ENCODE peak calls at places on chromosome 4, in six cellular contexts. E is cardiac muscle cell; Z is hepatocyte; U is NT2/D1; J is CD8-positive, alpha-beta memory T cell; S is effector memory CD4-positive, alpha-beta T cell. K is an unnamed sample.
A peak's percentile ranks its signal among the peaks of the same experiment; 100 is the strongest.

GRCh38 chr4:25925486-25926201 is 11.6 kb downstream of the SMIM20 start:
- DNase-seq in E (peak; percentile 59), Z (peak; percentile 58), U (no peak), J (no peak), S (no peak), K (no peak)

GRCh38 chr4:121107507-121107906 is 35.2 kb upstream of the NDNF start:
- DNase-seq in E (no peak), Z (no peak), U (no peak), J (no peak), S (no peak), K (no peak)

GRCh38 chr4:183495182-183495581 is 9.7 kb upstream of the ING2 start:
- DNase-seq in E (no peak), Z (no peak), U (no peak), J (no peak), S (no peak), K (no peak)

GRCh38 chr4:115969756-115970155 is 856.3 kb upstream of the NDST4 start:
- DNase-seq in E (no peak), Z (no peak), U (no peak), J (no peak), S (no peak), K (no peak)

GRCh38 chr4:121057466-121057911 is 14.8 kb downstream of the NDNF start:
- DNase-seq in E (no peak), Z (no peak), U (no peak), J (no peak), S (no peak), K (no peak)

GRCh38 chr4:176953021-176953420 is 160.3 kb upstream of the VEGFC start:
- DNase-seq in E (no peak), Z (no peak), U (no peak), J (no peak), S (no peak), K (no peak)

GRCh38 chr4:20773144-20773997 is 73.1 kb downstream of the PACRGL start:
- DNase-seq in E (peak; percentile 79), Z (peak; percentile 87), U (peak; percentile 77), J (no peak), S (no peak), K (no peak)

GRCh38 chr4:27357283-27357682 is 496.6 kb downstream of the STIM2 start:
- DNase-seq in E (peak; percentile 9), Z (peak; percentile 13), U (no peak), J (no peak), S (no peak), K (no peak)

GRCh38 chr4:78787392-78788004 is 11.3 kb downstream of the BMP2K start:
- DNase-seq in E (no peak), Z (no peak), U (no peak), J (no peak), S (no peak), K (no peak)

GRCh38 chr4:112236040-112236439 is 4.5 kb downstream of the AP1AR start:
- DNase-seq in E (no peak), Z (no peak), U (no peak), J (no peak), S (no peak), K (no peak)

GRCh38 chr4:128866691-128867090 is 57.2 kb downstream of the JADE1 start:
- DNase-seq in E (no peak), Z (no peak), U (no peak), J (no peak), S (no peak), K (no peak)

GRCh38 chr4:79913581-79913980 is 159.4 kb downstream of the ANTXR2 start:
- DNase-seq in E (peak; percentile 56), Z (no peak), U (no peak), J (no peak), S (no peak), K (no peak)

GRCh38 chr4:101527186-101527585 is 179.9 kb upstream of the PPP3CA start:
- DNase-seq in E (no peak), Z (no peak), U (no peak), J (peak; percentile 35), S (peak; percentile 41), K (peak; percentile 14)

GRCh38 chr4:91220315-91220714 is 1083.5 kb upstream of the GRID2 start:
- DNase-seq in E (no peak), Z (no peak), U (no peak), J (no peak), S (no peak), K (no peak)

GRCh38 chr4:256492-256891 is 48.8 kb downstream of the ZNF732 start:
- DNase-seq in E (no peak), Z (no peak), U (no peak), J (no peak), S (no peak), K (no peak)
- H3K9me3 ChIP-seq in E (peaks cover 20% of the 10 kb centered on the region), Z (peaks cover 32% of the 10 kb centered on the region), U (peaks cover 90% of the 10 kb centered on the region), J (peaks cover 34% of the 10 kb centered on the region), S (peaks cover 26% of the 10 kb centered on the region), K (peaks cover 22% of the 10 kb centered on the region)

GRCh38 chr4:190018201-190018920 is 8.7 kb downstream of the FRG2 start:
- DNase-seq in E (no peak), Z (no peak), U (no peak), J (no peak), S (no peak), K (no peak)

GRCh38 chr4:190016369-190017289 is 10.4 kb downstream of the FRG2 start:
- DNase-seq in E (no peak), Z (no peak), U (no peak), J (no peak), S (no peak), K (no peak)

GRCh38 chr4:190014771-190015537 is 12.1 kb downstream of the FRG2 start:
- DNase-seq in E (peak; percentile 47), Z (peak; percentile 44), U (no peak), J (no peak), S (no peak), K (no peak)

GRCh38 chr4:190017357-190018200 is 9.5 kb downstream of the FRG2 start:
- DNase-seq in E (no peak), Z (peak; percentile 7), U (no peak), J (no peak), S (no peak), K (no peak)

GRCh38 chr4:190015538-190016368 is 11.3 kb downstream of the FRG2 start:
- DNase-seq in E (no peak), Z (no peak), U (no peak), J (no peak), S (no peak), K (no peak)
- H3K9me3 ChIP-seq in E (no peaks in the 10 kb centered on the region), Z (no peaks in the 10 kb centered on the region), U (no peaks in the 10 kb centered on the region), J (no peaks in the 10 kb centered on the region), S (no peaks in the 10 kb centered on the region), K (no peaks in the 10 kb centered on the region)

GRCh38 chr4:304987-305680 is at the start of gene ZNF732:
- DNase-seq in E (peak; percentile 87), Z (no peak), U (peak; percentile 91), J (no peak), S (no peak), K (no peak)
- H3K9me3 ChIP-seq in E (no peaks in the 10 kb centered on the region), Z (no peaks in the 10 kb centered on the region), U (peaks cover 18% of the 10 kb centered on the region), J (no peaks in the 10 kb centered on the region), S (peaks cover 5% of the 10 kb centered on the region), K (no peaks in the 10 kb centered on the region)

DNA sequence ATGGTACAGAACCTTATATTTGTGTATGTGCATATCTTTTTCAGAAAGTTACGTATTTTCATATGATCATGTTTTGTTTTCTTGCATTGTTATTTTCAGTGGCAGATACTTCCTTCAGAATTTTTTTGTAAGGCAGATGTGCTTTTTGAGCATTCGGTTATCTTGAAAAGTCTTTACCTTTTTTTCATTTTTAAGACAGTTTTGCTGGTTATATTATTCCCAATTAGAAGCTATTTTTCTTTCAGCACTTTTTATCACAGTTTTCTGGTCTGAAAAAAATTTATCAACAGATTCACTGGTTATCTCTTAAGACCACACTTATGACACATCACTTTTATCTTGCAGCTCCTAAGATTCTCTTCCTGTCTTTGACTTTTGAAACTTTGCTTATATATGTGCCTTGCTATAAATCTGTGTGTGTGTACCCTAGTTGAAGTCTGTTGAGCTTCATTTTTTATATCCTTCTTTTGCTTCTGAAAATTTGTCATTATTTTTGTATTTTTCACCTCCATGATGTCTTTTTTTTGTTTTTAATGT is 53.1 kb downstream of the ZNF732 start:
- DNase-seq in E (no peak), Z (no peak), U (no peak), J (no peak), S (no peak), K (no peak)
- H3K9me3 ChIP-seq in E (peaks cover 21% of the 10 kb centered on the region), Z (peaks cover 22% of the 10 kb centered on the region), U (peaks cover 100% of the 10 kb centered on the region), J (peaks cover 19% of the 10 kb centered on the region), S (peaks cover 22% of the 10 kb centered on the region), K (peaks cover 17% of the 10 kb centered on the region)

GRCh38 chr4:92254767-92255442 is 48.9 kb upstream of the GRID2 start:
- DNase-seq in E (no peak), Z (no peak), U (no peak), J (no peak), S (no peak), K (no peak)

GRCh38 chr4:92253986-92254671 is 49.6 kb upstream of the GRID2 start:
- DNase-seq in E (no peak), Z (no peak), U (no peak), J (no peak), S (no peak), K (no peak)

GRCh38 chr4:92253550-92253949 is 50.2 kb upstream of the GRID2 start:
- DNase-seq in E (no peak), Z (no peak), U (no peak), J (no peak), S (no peak), K (no peak)

GRCh38 chr4:92251711-92252110 is 52.1 kb upstream of the GRID2 start:
- DNase-seq in E (peak; percentile 52), Z (no peak), U (no peak), J (no peak), S (no peak), K (no peak)

GRCh38 chr4:92252846-92253245 is 50.9 kb upstream of the GRID2 start:
- DNase-seq in E (no peak), Z (no peak), U (no peak), J (no peak), S (no peak), K (no peak)
- H3K9me3 ChIP-seq in E (no peaks in the 10 kb centered on the region), Z (no peaks in the 10 kb centered on the region), U (peaks cover 27% of the 10 kb centered on the region), J (no peaks in the 10 kb centered on the region), S (no peaks in the 10 kb centered on the region), K (no peaks in the 10 kb centered on the region)

GRCh38 chr4:18894928-18895327 is 873.4 kb upstream of the LCORL start:
- DNase-seq in E (no peak), Z (no peak), U (no peak), J (no peak), S (no peak), K (no peak)
- H3K9me3 ChIP-seq in E (no peaks in the 10 kb centered on the region), Z (no peaks in the 10 kb centered on the region), U (no peaks in the 10 kb centered on the region), J (no peaks in the 10 kb centered on the region), S (no peaks in the 10 kb centered on the region), K (no peaks in the 10 kb centered on the region)

DNA sequence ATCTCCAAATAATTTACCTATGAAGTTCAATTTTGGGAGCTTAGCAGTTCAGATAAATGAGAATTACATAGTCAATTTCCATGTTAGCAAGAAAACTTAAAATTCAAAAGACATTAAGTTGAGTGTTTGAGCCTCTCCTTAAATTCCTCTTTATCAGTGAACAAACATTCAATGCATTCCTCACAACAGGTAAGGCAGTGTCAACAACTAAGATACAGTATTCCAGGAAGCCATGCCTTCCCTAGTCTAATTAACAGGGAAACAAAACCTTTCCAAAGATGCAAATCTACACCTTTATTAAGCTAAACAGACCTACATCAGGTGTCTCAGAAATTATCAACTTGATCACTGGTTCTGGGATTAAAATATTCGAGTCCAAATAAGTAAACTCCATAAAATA is 3.7 kb downstream of the SH3RF1 start:
- DNase-seq in E (no peak), Z (no peak), U (no peak), J (no peak), S (no peak), K (no peak)
- H3K9me3 ChIP-seq in E (no peaks in the 10 kb centered on the region), Z (no peaks in the 10 kb centered on the region), U (no peaks in the 10 kb centered on the region), J (no peaks in the 10 kb centered on the region), S (no peaks in the 10 kb centered on the region), K (peaks cover 3% of the 10 kb centered on the region)

GRCh38 chr4:5746250-5746649 is 35.2 kb downstream of the EVC start:
- DNase-seq in E (no peak), Z (no peak), U (no peak), J (no peak), S (no peak), K (no peak)
- H3K9me3 ChIP-seq in E (no peaks in the 10 kb centered on the region), Z (no peaks in the 10 kb centered on the region), U (peaks cover 15% of the 10 kb centered on the region), J (no peaks in the 10 kb centered on the region), S (no peaks in the 10 kb centered on the region), K (no peaks in the 10 kb centered on the region)

K was measured in T-helper 17 cell.